ENCODE peak calls at places on chromosome 1, in eight cellular contexts. H is glutamatergic neuron, L is hepatic stellate cell, U is T follicular helper cell, X is NCI-H1092 treated with DMSO at 0.1 percent for 48 hours, E is WTC11, K is anterior cingulate cortex, W is heart left ventricle. A is an unnamed sample.

GRCh38 chr1:44775930-44776748 is 799 bp downstream of the RPS8 start:
- DNase-seq in H (no peak), L (peak), U (no peak), X (no peak), E (no peak), K (peak), W (no peak), A (no peak)

GRCh38 chr1:221223281-221223680 is 344.0 kb downstream of the HLX start:
- DNase-seq in H (no peak), L (no peak), U (no peak), X (no peak), E (no peak), K (no peak), W (no peak), A (no peak)

GRCh38 chr1:39852876-39853275 is 30.4 kb downstream of the TRIT1 start:
- DNase-seq in H (no peak), L (no peak), U (no peak), X (no peak), E (no peak), K (no peak), W (no peak), A (no peak)

GRCh38 chr1:13513885-13514546 is at the start of gene LRRC38:
- DNase-seq in H (peak), L (no peak), U (no peak), X (no peak), E (peak), K (no peak), W (peak), A (no peak)

GRCh38 chr1:151061012-151061401 is 810 bp downstream of the MLLT11 start:
- DNase-seq in H (peak), L (no peak), U (no peak), X (peak), E (no peak), K (peak), W (no peak), A (no peak)

GRCh38 chr1:160167580-160167979 is 16.2 kb downstream of the ATP1A4 start:
- DNase-seq in H (no peak), L (no peak), U (no peak), X (no peak), E (no peak), K (no peak), W (no peak), A (no peak)

GRCh38 chr1:2275796-2276536 is 47.8 kb downstream of the SKI start:
- DNase-seq in H (no peak), L (peak), U (no peak), X (no peak), E (no peak), K (no peak), W (peak), A (no peak)

GRCh38 chr1:19469004-19469403 is 16.3 kb downstream of the CAPZB start:
- DNase-seq in H (no peak), L (no peak), U (no peak), X (no peak), E (no peak), K (no peak), W (no peak), A (no peak)

GRCh38 chr1:236159704-236160539 is 17.6 kb downstream of the GPR137B start:
- DNase-seq in H (no peak), L (no peak), U (no peak), X (no peak), E (no peak), K (no peak), W (no peak), A (no peak)

GRCh38 chr1:108961752-108962486 is 1.4 kb downstream of the CLCC1 start:
- DNase-seq in H (no peak), L (no peak), U (no peak), X (no peak), E (no peak), K (no peak), W (no peak), A (no peak)

GRCh38 chr1:87151500-87152421 is 176.9 kb upstream of the LMO4 start:
- DNase-seq in H (peak), L (peak), U (no peak), X (peak), E (peak), K (peak), W (peak), A (no peak)

GRCh38 chr1:51425273-51425672 is 93.8 kb downstream of the EPS15 start:
- DNase-seq in H (no peak), L (no peak), U (no peak), X (no peak), E (no peak), K (no peak), W (no peak), A (no peak)

GRCh38 chr1:84504580-84505021 is 1.6 kb upstream of the SPATA1 start:
- DNase-seq in H (no peak), L (peak), U (no peak), X (no peak), E (no peak), K (no peak), W (no peak), A (no peak)

GRCh38 chr1:200062143-200062542 is 34.6 kb downstream of the NR5A2 start:
- DNase-seq in H (no peak), L (no peak), U (no peak), X (no peak), E (no peak), K (no peak), W (no peak), A (no peak)

GRCh38 chr1:220791287-220791686 is 4.6 kb downstream of the MTARC1 start:
- DNase-seq in H (no peak), L (no peak), U (no peak), X (peak), E (no peak), K (no peak), W (peak), A (no peak)

GRCh38 chr1:80896957-80897356 is 903.8 kb upstream of the ADGRL2 start:
- DNase-seq in H (no peak), L (no peak), U (no peak), X (no peak), E (no peak), K (no peak), W (no peak), A (no peak)

GRCh38 chr1:181126289-181126688 is 37.8 kb downstream of the IER5 start:
- DNase-seq in H (no peak), L (no peak), U (no peak), X (no peak), E (no peak), K (no peak), W (no peak), A (no peak)

GRCh38 chr1:212951058-212951923 is 950 bp downstream of the VASH2 start:
- DNase-seq in H (peak), L (peak), U (no peak), X (no peak), E (no peak), K (no peak), W (no peak), A (no peak)

GRCh38 chr1:61397915-61398314 is 315.6 kb downstream of the NFIA start:
- DNase-seq in H (no peak), L (no peak), U (no peak), X (no peak), E (no peak), K (no peak), W (no peak), A (no peak)

GRCh38 chr1:116330342-116330652 is 42.7 kb upstream of the ATP1A1 start:
- DNase-seq in H (no peak), L (no peak), U (no peak), X (peak), E (no peak), K (no peak), W (no peak), A (no peak)

GRCh38 chr1:196400478-196401453 is 207.5 kb downstream of the KCNT2 start:
- DNase-seq in H (no peak), L (no peak), U (no peak), X (no peak), E (no peak), K (no peak), W (peak), A (no peak)

GRCh38 chr1:28718601-28719331 is 18.0 kb upstream of the YTHDF2 start:
- DNase-seq in H (no peak), L (no peak), U (no peak), X (no peak), E (no peak), K (peak), W (no peak), A (no peak)

GRCh38 chr1:23751050-23751814 is 8.0 kb downstream of the ELOA start:
- DNase-seq in H (peak), L (peak), U (no peak), X (peak), E (peak), K (no peak), W (peak), A (no peak)

GRCh38 chr1:209202826-209203439 is 380.6 kb upstream of the CAMK1G start:
- DNase-seq in H (no peak), L (peak), U (no peak), X (peak), E (no peak), K (no peak), W (no peak), A (no peak)

GRCh38 chr1:206734499-206735142 is 36.0 kb upstream of the IL19 start:
- DNase-seq in H (peak), L (peak), U (peak), X (peak), E (peak), K (no peak), W (no peak), A (peak)

GRCh38 chr1:160406131-160406968 is 6.0 kb downstream of the VANGL2 start:
- DNase-seq in H (no peak), L (no peak), U (no peak), X (no peak), E (no peak), K (no peak), W (no peak), A (no peak)

GRCh38 chr1:198950036-198950435 is 311.2 kb downstream of the PTPRC start:
- DNase-seq in H (no peak), L (no peak), U (no peak), X (no peak), E (no peak), K (no peak), W (no peak), A (no peak)

GRCh38 chr1:226277897-226278296 is 31.1 kb downstream of the LIN9 start:
- DNase-seq in H (no peak), L (no peak), U (no peak), X (no peak), E (no peak), K (no peak), W (no peak), A (no peak)

GRCh38 chr1:92752719-92753118 is 32.2 kb downstream of the EVI5 start:
- DNase-seq in H (no peak), L (no peak), U (no peak), X (no peak), E (no peak), K (no peak), W (no peak), A (no peak)

GRCh38 chr1:192831706-192832355 is 23.0 kb downstream of the RGS2 start:
- DNase-seq in H (no peak), L (no peak), U (no peak), X (no peak), E (no peak), K (no peak), W (no peak), A (no peak)

GRCh38 chr1:218499021-218499691 is 154.0 kb downstream of the TGFB2 start:
- DNase-seq in H (no peak), L (no peak), U (no peak), X (no peak), E (no peak), K (no peak), W (no peak), A (no peak)

GRCh38 chr1:227793948-227794812 is 21.3 kb upstream of the PRSS38 start:
- DNase-seq in H (no peak), L (peak), U (no peak), X (no peak), E (peak), K (no peak), W (peak), A (no peak)

GRCh38 chr1:204672069-204672468 is 13.5 kb downstream of the LRRN2 start:
- DNase-seq in H (no peak), L (no peak), U (no peak), X (no peak), E (no peak), K (no peak), W (no peak), A (no peak)

GRCh38 chr1:227906550-227906991 is 41.2 kb downstream of the WNT9A start:
- DNase-seq in H (no peak), L (no peak), U (no peak), X (no peak), E (no peak), K (no peak), W (no peak), A (no peak)